ENCODE peak calls at places on chromosomes 13 and 19, in four cellular contexts. H, D, B and P are unnamed samples.
A peak's percentile ranks its signal among the peaks of the same experiment; 100 is the strongest.

GRCh38 chr13:73653688-73654087 is 480.5 kb downstream of the KLF12 start:
- DNase-seq in B (no peak), D (no peak), H (no peak), P (no peak)

GRCh38 chr13:79353698-79354097 is 52.4 kb downstream of the RBM26 start:
- DNase-seq in B (no peak), H (no peak), D (peak; percentile 14), P (no peak)

GRCh38 chr13:110877737-110878136 is 37.1 kb downstream of the ANKRD10 start:
- DNase-seq in H (no peak), D (no peak), B (no peak), P (no peak)

GRCh38 chr19:39670998-39671397 is 15.3 kb downstream of the LGALS16 start:
- DNase-seq in D (no peak), B (no peak), H (no peak), P (no peak)

GRCh38 chr19:290539-291521 is at the start of gene PLPP2:
- DNase-seq in D (peak; percentile 33), H (no peak), B (no peak), P (peak; percentile 44)

GRCh38 chr13:34176636-34177035 is 358.7 kb downstream of the RFC3 start:
- DNase-seq in D (no peak), H (no peak), B (no peak), P (no peak)

GRCh38 chr19:547117-547516 is 3.3 kb downstream of the GZMM start:
- DNase-seq in D (no peak), B (no peak), H (no peak), P (no peak)

GRCh38 chr19:13983213-13983889 is 22.8 kb downstream of the RFX1 start:
- DNase-seq in D (no peak), B (no peak), H (no peak), P (no peak)

GRCh38 chr19:662962-663681 is at the start of gene RNF126:
- DNase-seq in H (peak; percentile 95), D (peak; percentile 91), B (peak; percentile 96), P (peak; percentile 82)

GRCh38 chr13:76845865-76846264 is 40.3 kb downstream of the KCTD12 start:
- DNase-seq in B (no peak), H (no peak), D (no peak), P (no peak)

GRCh38 chr13:103799028-103799427 is 732.8 kb upstream of the SLC10A2 start:
- DNase-seq in B (no peak), D (no peak), H (no peak), P (no peak)

GRCh38 chr19:34461375-34462100 is 20.0 kb upstream of the WTIP start:
- DNase-seq in B (no peak), H (no peak), D (no peak), P (no peak)

GRCh38 chr13:32206097-32206740 is 108.9 kb downstream of the ZAR1L start:
- DNase-seq in B (no peak), H (no peak), D (no peak), P (no peak)